ENCODE peak calls at places on chromosomes 16 and 17, in four cellular contexts. Q is A549, S is K562, D is IMR-90. R is an unnamed sample.

GRCh38 chr17:79393358-79394038 is 217.4 kb downstream of the RBFOX3 start:
- DNase-seq in Q (peak), D (peak), S (peak), R (no peak)

GRCh38 chr17:6435968-6436367 is 1.0 kb upstream of the AIPL1 start:
- DNase-seq in Q (peak), D (peak), S (peak), R (no peak)

GRCh38 chr17:48636177-48637018 is 10.2 kb upstream of the HOXB9 start:
- DNase-seq in D (peak), S (peak), Q (peak), R (no peak)

GRCh38 chr16:80739523-80739922 is 64.9 kb downstream of the CDYL2 start:
- DNase-seq in Q (no peak), S (no peak), D (no peak), R (no peak)

GRCh38 chr17:65359016-65359415 is 202.4 kb downstream of the AXIN2 start:
- DNase-seq in D (peak), S (no peak), Q (no peak), R (no peak)

GRCh38 chr17:1413281-1413791 is 13.3 kb upstream of the YWHAE start:
- DNase-seq in S (peak), Q (no peak), D (peak), R (no peak)

GRCh38 chr17:42399121-42399520 is 10.9 kb upstream of the STAT3 start:
- DNase-seq in S (no peak), Q (no peak), D (no peak), R (no peak)

GRCh38 chr17:13030459-13031305 is 12.9 kb upstream of the ELAC2 start:
- DNase-seq in D (peak), S (peak), Q (peak), R (no peak)

GRCh38 chr17:58415371-58416055 is 1.8 kb downstream of the RNF43 start:
- DNase-seq in Q (peak), D (no peak), S (peak), R (no peak)

GRCh38 chr16:52494145-52494544 is 52.8 kb downstream of the TOX3 start:
- DNase-seq in S (no peak), D (no peak), Q (no peak), R (no peak)

GRCh38 chr17:65559802-65560627 is 1.4 kb downstream of the AXIN2 start:
- DNase-seq in Q (peak), D (no peak), S (no peak), R (no peak)

GRCh38 chr17:34299017-34299416 is 13.5 kb downstream of the CCL11 start:
- DNase-seq in Q (no peak), D (no peak), S (no peak), R (no peak)

GRCh38 chr17:49110504-49110903 is 22.1 kb upstream of the B4GALNT2 start:
- DNase-seq in D (peak), Q (no peak), S (no peak), R (no peak)

GRCh38 chr17:82065638-82066303 is at the start of gene DUS1L:
- DNase-seq in S (peak), Q (peak), D (peak), R (no peak)

GRCh38 chr17:81838753-81839255 is 4.0 kb upstream of the PPP1R27 start:
- DNase-seq in S (no peak), Q (no peak), D (no peak), R (no peak)

GRCh38 chr16:85556456-85557082 is 56.6 kb upstream of the GSE1 start:
- DNase-seq in S (peak), D (no peak), Q (peak), R (no peak)

GRCh38 chr16:83912152-83912948 is 13.4 kb downstream of the MLYCD start:
- DNase-seq in S (no peak), Q (no peak), D (no peak), R (no peak)

GRCh38 chr16:17277981-17278381 is 192.8 kb downstream of the XYLT1 start:
- DNase-seq in D (peak), S (peak), Q (peak), R (no peak)

GRCh38 chr17:35065880-35066279 is 2.4 kb upstream of the RFFL start:
- DNase-seq in D (no peak), Q (no peak), S (no peak), R (no peak)

GRCh38 chr17:49224198-49224996 is 6.2 kb downstream of the PHOSPHO1 start:
- DNase-seq in D (no peak), Q (no peak), S (no peak), R (no peak)

GRCh38 chr17:45794840-45795239 is 10.7 kb downstream of the CRHR1 start:
- DNase-seq in Q (peak), S (peak), D (no peak), R (no peak)

GRCh38 chr17:83177611-83178532 is 98.5 kb downstream of the METRNL start:
- DNase-seq in Q (no peak), D (no peak), S (no peak), R (no peak)

GRCh38 chr16:17939052-17939673 is 397.4 kb downstream of the NPIPA8 start:
- DNase-seq in S (no peak), Q (no peak), D (no peak), R (no peak)

GRCh38 chr17:29533976-29534375 is 32.9 kb downstream of the ABHD15 start:
- DNase-seq in Q (no peak), S (no peak), D (no peak), R (no peak)

GRCh38 chr16:30356401-30357084 is 1.4 kb upstream of the CD2BP2 start:
- DNase-seq in D (no peak), Q (no peak), S (no peak), R (no peak)

GRCh38 chr16:86670835-86671234 is 92.5 kb downstream of the FOXL1 start:
- DNase-seq in D (no peak), Q (no peak), S (no peak), R (no peak)

DNA sequence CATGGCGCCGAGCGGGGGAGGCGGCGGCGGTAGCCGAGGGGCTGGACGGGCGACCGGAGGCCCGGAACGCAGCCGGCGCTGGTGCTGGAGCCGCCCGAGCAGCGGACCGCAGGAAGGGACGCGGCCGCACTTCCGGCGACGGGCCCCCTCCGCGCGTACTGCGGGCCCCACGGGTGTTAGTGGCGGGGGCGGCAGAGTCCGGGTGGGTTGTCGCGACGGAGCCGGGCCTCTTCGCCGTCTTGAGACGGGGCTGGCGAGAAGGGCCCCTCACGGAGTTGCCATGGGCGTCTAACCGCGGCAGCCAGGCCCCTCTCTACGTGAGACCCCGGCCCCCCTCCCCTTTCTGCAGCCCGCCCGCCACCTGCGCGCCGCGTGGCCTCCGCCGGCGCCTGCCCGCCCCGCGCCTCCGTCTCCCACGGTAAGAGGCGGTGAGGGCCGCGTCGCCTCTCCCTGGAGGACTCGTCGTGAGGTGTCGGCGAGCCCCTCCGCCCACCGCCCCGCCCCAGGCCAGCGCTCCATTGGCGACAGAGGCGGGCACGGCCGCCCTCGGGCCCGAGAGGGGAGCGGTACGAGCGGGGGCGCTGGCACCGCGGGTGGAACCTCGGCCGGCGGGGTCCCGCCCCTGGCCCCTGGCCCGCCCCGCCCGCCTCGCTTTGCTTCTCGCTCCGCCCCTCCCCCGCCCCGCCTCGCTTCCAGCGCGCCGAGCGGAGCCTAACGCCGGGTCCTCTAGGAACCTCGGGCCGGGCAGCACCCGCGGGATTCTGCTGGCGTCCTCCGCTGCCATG is at the start of the genes VPS9D1 and ZNF276:
- DNase-seq in Q (peak), D (peak), S (peak), R (no peak)
- TF ChIP-seq ELK1 in Q (no peak), D (no peak), S (no peak), R (peak)

GRCh38 chr16:69859105-69859969 is 91.8 kb upstream of the CLEC18A start:
- DNase-seq in S (peak), Q (peak), D (no peak), R (no peak)
- TF ChIP-seq ELK1 in S (no peak), Q (no peak), D (no peak), R (no peak)

DNA sequence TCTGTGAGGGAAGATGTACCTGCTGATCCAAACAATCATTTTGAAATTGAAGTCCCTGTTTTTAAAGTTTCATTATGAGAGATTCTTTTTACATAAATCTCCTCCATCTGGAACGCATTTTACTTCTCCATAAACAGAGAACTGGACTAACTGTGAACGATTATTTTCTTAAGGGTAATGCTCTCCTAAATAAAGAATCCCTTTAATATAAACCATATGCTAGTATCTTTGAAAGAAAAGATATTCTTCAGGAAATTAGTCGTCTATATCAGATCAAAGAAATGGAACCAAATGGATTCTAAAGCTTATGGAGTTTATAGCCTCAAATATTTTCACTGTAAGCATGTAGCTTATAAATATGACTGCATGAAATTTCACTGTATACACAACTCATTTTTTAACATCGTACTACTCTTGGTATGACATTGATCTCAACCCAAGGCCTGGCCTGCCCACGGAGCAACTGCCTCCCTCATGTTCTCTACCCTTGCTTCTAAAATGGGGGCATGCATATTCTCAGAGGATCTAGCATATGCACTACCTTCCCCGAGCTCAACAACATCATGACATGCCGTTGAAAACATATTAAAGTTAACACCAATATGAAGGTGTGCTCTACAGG is 66.4 kb downstream of the MYH10 start:
- DNase-seq in Q (no peak), D (peak), S (no peak), R (no peak)
- TF ChIP-seq ELK1 in Q (no peak), D (no peak), S (no peak), R (no peak)

DNA sequence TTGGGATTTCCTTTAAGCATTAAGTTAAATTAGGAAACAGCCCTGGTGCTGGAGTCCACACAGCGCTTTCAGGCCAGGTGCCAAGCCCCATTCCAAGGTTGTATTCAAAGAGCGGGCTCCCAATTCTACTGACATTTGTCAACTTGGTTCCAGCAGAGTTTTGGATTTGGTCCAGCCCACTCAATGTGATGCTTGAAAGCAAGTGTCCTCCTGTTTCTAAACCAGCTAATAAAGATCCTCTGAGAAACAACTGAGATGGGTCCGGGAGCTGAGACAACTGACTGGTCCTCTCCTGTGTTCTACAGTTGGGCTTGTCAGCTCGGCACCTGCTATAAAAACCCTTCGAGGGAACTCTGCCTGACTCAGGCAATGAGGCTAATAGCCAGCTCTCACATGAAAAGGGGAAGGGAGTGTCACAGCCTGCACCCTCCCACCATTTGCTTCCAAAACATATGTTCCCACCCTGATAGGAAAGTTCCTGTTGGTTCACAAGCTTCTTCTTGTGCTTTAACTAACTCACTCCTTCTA is 11.4 kb downstream of the ERN1 start:
- DNase-seq in D (no peak), Q (no peak), S (peak), R (no peak)
- TF ChIP-seq ELK1 in D (no peak), Q (no peak), S (no peak), R (no peak)

GRCh38 chr16:66617728-66618127 is 13.2 kb downstream of the CMTM3 start:
- DNase-seq in Q (no peak), S (peak), D (no peak), R (no peak)

GRCh38 chr16:66616169-66616568 is 11.7 kb downstream of the CMTM3 start:
- DNase-seq in D (no peak), S (no peak), Q (no peak), R (no peak)

GRCh38 chr16:66618588-66618987 is 14.1 kb downstream of the CMTM3 start:
- DNase-seq in D (peak), Q (no peak), S (no peak), R (no peak)

GRCh38 chr16:66617010-66617434 is 12.5 kb downstream of the CMTM3 start:
- DNase-seq in Q (no peak), D (peak), S (no peak), R (no peak)

DNA sequence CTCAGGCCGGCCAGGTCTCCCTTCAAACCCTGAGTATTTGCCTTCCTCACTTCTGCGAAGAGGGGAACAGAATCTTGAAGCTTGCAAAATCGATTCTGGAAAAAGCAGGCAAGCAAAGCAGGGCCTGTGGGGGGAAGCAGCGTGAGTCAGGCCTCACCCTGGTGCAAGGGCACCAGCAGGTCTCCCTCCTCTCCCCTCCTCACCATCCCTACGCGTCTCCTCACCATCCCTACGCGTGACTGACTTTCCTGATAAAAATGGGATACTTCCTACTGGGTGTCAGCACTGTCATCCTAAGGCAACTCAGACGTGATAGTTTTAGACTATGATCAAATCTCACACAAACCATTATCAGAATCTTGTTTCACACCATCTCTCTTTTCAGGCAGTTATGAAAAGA is 12.1 kb downstream of the CMTM3 start:
- DNase-seq in S (no peak), D (peak), Q (no peak), R (no peak)
- TF ChIP-seq ELK1 in S (no peak), D (no peak), Q (no peak), R (no peak)

GRCh38 chr17:63178530-63178929 is 212.5 kb downstream of the TANC2 start:
- DNase-seq in Q (no peak), S (no peak), D (peak), R (no peak)
- TF ChIP-seq ELK1 in Q (no peak), S (no peak), D (no peak), R (no peak)

GRCh38 chr17:21459536-21459935 is 83.4 kb downstream of the KCNJ12 start:
- DNase-seq in D (no peak), Q (no peak), S (no peak), R (no peak)

GRCh38 chr17:21455761-21456160 is 79.6 kb downstream of the KCNJ12 start:
- DNase-seq in Q (no peak), D (no peak), S (no peak), R (no peak)

GRCh38 chr17:21460358-21460757 is 84.2 kb downstream of the KCNJ12 start:
- DNase-seq in D (peak), Q (no peak), S (no peak), R (no peak)

GRCh38 chr17:21458036-21458435 is 81.9 kb downstream of the KCNJ12 start:
- DNase-seq in D (no peak), Q (no peak), S (no peak), R (no peak)

GRCh38 chr17:21457051-21458026 is 81.2 kb downstream of the KCNJ12 start:
- DNase-seq in Q (peak), D (peak), S (peak), R (peak)
- TF ChIP-seq ELK1 in Q (no peak), D (no peak), S (no peak), R (no peak)

GRCh38 chr17:74859439-74860228 is at the start of gene GRIN2C:
- DNase-seq in S (peak), Q (no peak), D (no peak), R (no peak)
- TF ChIP-seq ELK1 in S (no peak), Q (no peak), D (no peak), R (no peak)

R was measured in GM12878.